ENCODE peak calls at places on chromosome 7, in nine cellular contexts. M is fibroblast of the conjunctiva; Y is CD8-positive, alpha-beta T cell; I is choroid plexus epithelial cell; W is hypothalamus; X is iris pigment epithelial cell; L is activated effector memory CD4-positive, alpha-beta T cell treated with anti-CD3 and anti-CD28 coated beads, Interleukin-2, amount 50 U/mL, for 16 hours; C is effector CD4-positive, alpha-beta T cell; S is activated T-helper 1 cell treated with anti-CD3 and anti-CD28 coated beads, Interleukin-2, amount 50 U/mL, for 16 hours. E is an unnamed sample.

GRCh38 chr7:130896898-130897514 is 163.0 kb upstream of the KLF14 start:
- DNase-seq in M (peak), Y (peak), I (peak), W (peak), X (peak), L (peak), C (peak), S (peak), E (peak)

GRCh38 chr7:130364446-130364845 is 15.8 kb upstream of the CPA1 start:
- DNase-seq in M (no peak), Y (no peak), I (no peak), W (no peak), X (no peak), L (no peak), C (no peak), S (no peak), E (no peak)

GRCh38 chr7:70578131-70578530 is 553.8 kb upstream of the GALNT17 start:
- DNase-seq in M (no peak), Y (no peak), I (no peak), W (no peak), X (no peak), L (no peak), C (no peak), S (no peak), E (no peak)

GRCh38 chr7:132276252-132276651 is 300.0 kb downstream of the PLXNA4 start:
- DNase-seq in M (no peak), Y (no peak), I (no peak), W (no peak), X (no peak), L (no peak), C (no peak), S (no peak), E (no peak)

GRCh38 chr7:51298912-51299311 is 17.7 kb downstream of the COBL start:
- DNase-seq in M (no peak), Y (no peak), I (no peak), W (no peak), X (no peak), L (no peak), C (no peak), S (no peak), E (no peak)

GRCh38 chr7:100141554-100141949 is 7.2 kb upstream of the LAMTOR4 start:
- DNase-seq in M (no peak), Y (no peak), I (no peak), W (no peak), X (no peak), L (no peak), C (no peak), S (no peak), E (no peak)

GRCh38 chr7:99369767-99370353 is 4.7 kb upstream of the ARPC1B start:
- DNase-seq in M (no peak), Y (no peak), I (no peak), W (no peak), X (no peak), L (no peak), C (no peak), S (no peak), E (no peak)

GRCh38 chr7:25496394-25497103 is 268.3 kb upstream of the NPVF start:
- DNase-seq in M (no peak), Y (no peak), I (no peak), W (no peak), X (no peak), L (no peak), C (no peak), S (no peak), E (no peak)

GRCh38 chr7:118153551-118154177 is 30.3 kb upstream of the LSM8 start:
- DNase-seq in M (peak), Y (peak), I (peak), W (no peak), X (peak), L (no peak), C (peak), S (no peak), E (no peak)

GRCh38 chr7:108037748-108038147 is 34.8 kb upstream of the LAMB1 start:
- DNase-seq in M (no peak), Y (no peak), I (no peak), W (no peak), X (no peak), L (no peak), C (no peak), S (no peak), E (no peak)

GRCh38 chr7:47600199-47601118 is 18.5 kb upstream of the TNS3 start:
- DNase-seq in M (no peak), Y (no peak), I (peak), W (no peak), X (peak), L (no peak), C (no peak), S (no peak), E (peak)

GRCh38 chr7:157825325-157825724 is 488.5 kb downstream of the DNAJB6 start:
- DNase-seq in M (no peak), Y (no peak), I (no peak), W (no peak), X (no peak), L (no peak), C (no peak), S (no peak), E (no peak)

GRCh38 chr7:147990837-147991236 is 599.7 kb upstream of the C7orf33 start:
- DNase-seq in M (no peak), Y (no peak), I (no peak), W (no peak), X (no peak), L (no peak), C (no peak), S (no peak), E (no peak)

GRCh38 chr7:12719141-12719919 is 31.9 kb downstream of the ARL4A start:
- DNase-seq in M (peak), Y (no peak), I (peak), W (no peak), X (peak), L (no peak), C (no peak), S (no peak), E (peak)

GRCh38 chr7:127654404-127655392 is 2.7 kb downstream of the SND1 start:
- DNase-seq in M (no peak), Y (no peak), I (peak), W (no peak), X (peak), L (no peak), C (no peak), S (no peak), E (no peak)

GRCh38 chr7:111089822-111090426 is 1.0 kb upstream of the LRRN3 start:
- DNase-seq in M (peak), Y (no peak), I (peak), W (no peak), X (peak), L (no peak), C (no peak), S (no peak), E (peak)

GRCh38 chr7:33220231-33220630 is 90.9 kb downstream of the BBS9 start:
- DNase-seq in M (no peak), Y (no peak), I (no peak), W (no peak), X (no peak), L (no peak), C (no peak), S (no peak), E (no peak)

GRCh38 chr7:29396563-29396962 is 167.1 kb upstream of the PRR15 start:
- DNase-seq in M (no peak), Y (no peak), I (no peak), W (no peak), X (no peak), L (no peak), C (no peak), S (no peak), E (no peak)

E was measured in stromal cell of bone marrow.